ENCODE peak calls at places on chromosomes 13 and 19, in six cellular contexts. X, V, R, W, I and A are unnamed samples.

GRCh38 chr13:80690208-80690607 is 349.3 kb upstream of the SPRY2 start:
- DNase-seq in X (no peak), I (no peak), W (no peak), R (no peak), V (no peak), A (no peak)

GRCh38 chr19:19214892-19215291 is 3.1 kb downstream of the NCAN start:
- DNase-seq in R (no peak), I (peak; percentile 48), V (peak; percentile 26), X (no peak), W (no peak), A (peak; percentile 41)

GRCh38 chr13:85381082-85381481 is 418.1 kb downstream of the SLITRK6 start:
- DNase-seq in I (no peak), R (no peak), V (no peak), W (no peak), X (no peak), A (no peak)

GRCh38 chr19:15702590-15702930 is 25.3 kb upstream of the OR10H2 start:
- DNase-seq in W (no peak), V (peak; percentile 14), I (peak; percentile 61), R (no peak), X (no peak), A (peak; percentile 5)

GRCh38 chr19:45110811-45111210 is 17.8 kb downstream of the PPP1R37 start:
- DNase-seq in I (no peak), V (no peak), W (no peak), X (no peak), R (no peak), A (no peak)

GRCh38 chr19:35721374-35721773 is 3.6 kb downstream of the KMT2B start:
- DNase-seq in X (no peak), V (no peak), R (no peak), I (no peak), W (no peak), A (no peak)

GRCh38 chr13:111280666-111281577 is 39.5 kb upstream of the TEX29 start:
- DNase-seq in V (no peak), W (no peak), I (no peak), R (no peak), X (no peak), A (peak; percentile 59)

GRCh38 chr13:80224468-80224867 is 116.5 kb downstream of the SPRY2 start:
- DNase-seq in X (no peak), W (no peak), V (no peak), R (no peak), I (peak; percentile 79), A (peak; percentile 62)

GRCh38 chr13:114000151-114001040 is 26.5 kb upstream of the C13orf46 start:
- DNase-seq in X (no peak), V (no peak), R (no peak), W (no peak), I (no peak), A (no peak)

GRCh38 chr19:43667524-43668405 is 2.2 kb downstream of the PLAUR start:
- DNase-seq in R (no peak), V (no peak), I (no peak), W (no peak), X (no peak), A (peak; percentile 33)

GRCh38 chr19:39370735-39371134 is 20.2 kb downstream of the PAF1 start:
- DNase-seq in R (no peak), I (peak; percentile 73), W (no peak), X (no peak), V (no peak), A (no peak)

GRCh38 chr19:31334101-31334848 is 15.0 kb downstream of the TSHZ3 start:
- DNase-seq in R (no peak), W (no peak), V (no peak), I (peak; percentile 84), X (no peak), A (peak; percentile 72)

GRCh38 chr13:65929436-65929835 is 1300.7 kb downstream of the PCDH9 start:
- DNase-seq in R (no peak), X (no peak), I (no peak), W (no peak), V (no peak), A (peak; percentile 27)

GRCh38 chr13:111384441-111385181 is 64.2 kb downstream of the TEX29 start:
- DNase-seq in X (no peak), I (no peak), R (no peak), W (no peak), V (peak; percentile 11), A (no peak)

GRCh38 chr13:80547885-80548284 is 207.0 kb upstream of the SPRY2 start:
- DNase-seq in V (no peak), R (no peak), X (no peak), W (no peak), I (peak; percentile 4), A (peak; percentile 28)

GRCh38 chr19:40744554-40745401 is 5.5 kb downstream of the ACTMAP start:
- DNase-seq in V (no peak), W (no peak), I (no peak), X (no peak), R (no peak), A (no peak)

GRCh38 chr19:3151563-3152430 is 16.0 kb downstream of the GNA15 start:
- DNase-seq in I (peak; percentile 40), V (no peak), R (no peak), X (no peak), W (no peak), A (peak; percentile 73)

GRCh38 chr13:102873653-102874052 is 27.8 kb downstream of the ERCC5 start:
- DNase-seq in I (peak; percentile 76), X (no peak), W (no peak), V (no peak), R (no peak), A (peak; percentile 40)

GRCh38 chr19:32580353-32580900 is 563 bp upstream of the PDCD5 start:
- DNase-seq in R (no peak), W (no peak), V (no peak), X (no peak), I (no peak), A (no peak)

GRCh38 chr19:19578241-19578640 is 40.2 kb downstream of the CILP2 start:
- DNase-seq in W (no peak), V (no peak), R (no peak), I (no peak), X (no peak), A (no peak)

GRCh38 chr19:27822336-27822735 is 1390.6 kb downstream of the UQCRFS1 start:
- DNase-seq in I (no peak), R (no peak), W (no peak), V (no peak), X (no peak), A (no peak)

GRCh38 chr13:53201454-53202225 is 173.0 kb downstream of the OLFM4 start:
- DNase-seq in R (no peak), X (no peak), W (no peak), I (no peak), V (no peak), A (no peak)

GRCh38 chr13:74056829-74057564 is 77.2 kb downstream of the KLF12 start:
- DNase-seq in X (no peak), W (no peak), R (no peak), I (peak; percentile 34), V (no peak), A (no peak)

GRCh38 chr13:110137677-110138008 is 169.3 kb downstream of the COL4A1 start:
- DNase-seq in I (no peak), X (no peak), R (no peak), W (no peak), V (no peak), A (peak; percentile 62)